ENCODE peak calls at places on chromosome 9, in nine cellular contexts. One of them, this sample, is unnamed.

GRCh38 chr9:95138474-95138873 is 179.0 kb downstream of the FANCC start:
- DNase-seq in HCT116: no peak
- DNase-seq in colonic mucosa: no peak
- DNase-seq in GM12865: no peak
- DNase-seq in HL-60: no peak
- DNase-seq in psoas muscle: peak; percentile 88
- DNase-seq in hepatocyte: no peak
- DNase-seq in D721Med: no peak
- DNase-seq in OCI-LY7: no peak
- DNase-seq in this sample: no peak

GRCh38 chr9:33082538-33083326 is 6.3 kb upstream of the SMU1 start:
- DNase-seq in HCT116: no peak
- DNase-seq in colonic mucosa: no peak
- DNase-seq in GM12865: peak; percentile 36
- DNase-seq in HL-60: peak; percentile 17
- DNase-seq in psoas muscle: peak; percentile 34
- DNase-seq in hepatocyte: no peak
- DNase-seq in D721Med: no peak
- DNase-seq in OCI-LY7: no peak
- DNase-seq in this sample: no peak

GRCh38 chr9:133891741-133892140 is 100.4 kb downstream of the VAV2 start:
- DNase-seq in HCT116: no peak
- DNase-seq in colonic mucosa: no peak
- DNase-seq in GM12865: no peak
- DNase-seq in HL-60: no peak
- DNase-seq in psoas muscle: no peak
- DNase-seq in hepatocyte: no peak
- DNase-seq in D721Med: no peak
- DNase-seq in OCI-LY7: no peak
- DNase-seq in this sample: no peak

GRCh38 chr9:18012170-18012569 is 433.3 kb downstream of the SH3GL2 start:
- DNase-seq in HCT116: no peak
- DNase-seq in colonic mucosa: no peak
- DNase-seq in GM12865: no peak
- DNase-seq in HL-60: no peak
- DNase-seq in psoas muscle: no peak
- DNase-seq in hepatocyte: no peak
- DNase-seq in D721Med: no peak
- DNase-seq in OCI-LY7: no peak
- DNase-seq in this sample: no peak

GRCh38 chr9:93955356-93956182 is 414 bp upstream of the BARX1 start:
- DNase-seq in HCT116: no peak
- DNase-seq in colonic mucosa: no peak
- DNase-seq in GM12865: no peak
- DNase-seq in HL-60: no peak
- DNase-seq in psoas muscle: no peak
- DNase-seq in hepatocyte: no peak
- DNase-seq in D721Med: no peak
- DNase-seq in OCI-LY7: no peak
- DNase-seq in this sample: no peak

GRCh38 chr9:16062542-16063240 is 509.8 kb downstream of the CCDC171 start:
- DNase-seq in HCT116: peak; percentile 6
- DNase-seq in colonic mucosa: no peak
- DNase-seq in GM12865: peak; percentile 17
- DNase-seq in HL-60: no peak
- DNase-seq in psoas muscle: no peak
- DNase-seq in hepatocyte: no peak
- DNase-seq in D721Med: no peak
- DNase-seq in OCI-LY7: no peak
- DNase-seq in this sample: peak; percentile 67

GRCh38 chr9:134190232-134191121 is 26.1 kb upstream of the RNU6ATAC start:
- DNase-seq in HCT116: no peak
- DNase-seq in colonic mucosa: no peak
- DNase-seq in GM12865: no peak
- DNase-seq in HL-60: no peak
- DNase-seq in psoas muscle: peak; percentile 77
- DNase-seq in hepatocyte: no peak
- DNase-seq in D721Med: peak; percentile 7
- DNase-seq in OCI-LY7: no peak
- DNase-seq in this sample: no peak

GRCh38 chr9:130276955-130277354 is 11.4 kb downstream of the HMCN2 start:
- DNase-seq in HCT116: no peak
- DNase-seq in colonic mucosa: no peak
- DNase-seq in GM12865: peak; percentile 46
- DNase-seq in HL-60: no peak
- DNase-seq in psoas muscle: peak; percentile 79
- DNase-seq in hepatocyte: no peak
- DNase-seq in D721Med: no peak
- DNase-seq in OCI-LY7: no peak
- DNase-seq in this sample: no peak

GRCh38 chr9:113541019-113541900 is 77.7 kb downstream of the RGS3 start:
- DNase-seq in HCT116: peak; percentile 54
- DNase-seq in colonic mucosa: peak; percentile 74
- DNase-seq in GM12865: no peak
- DNase-seq in HL-60: no peak
- DNase-seq in psoas muscle: no peak
- DNase-seq in hepatocyte: peak; percentile 74
- DNase-seq in D721Med: no peak
- DNase-seq in OCI-LY7: peak; percentile 52
- DNase-seq in this sample: peak; percentile 28

GRCh38 chr9:84953797-84954695 is 284.5 kb downstream of the NTRK2 start:
- DNase-seq in HCT116: peak; percentile 48
- DNase-seq in colonic mucosa: peak; percentile 86
- DNase-seq in GM12865: peak; percentile 72
- DNase-seq in HL-60: peak; percentile 18
- DNase-seq in psoas muscle: peak; percentile 86
- DNase-seq in hepatocyte: peak; percentile 88
- DNase-seq in D721Med: peak; percentile 33
- DNase-seq in OCI-LY7: peak; percentile 32
- DNase-seq in this sample: peak; percentile 77

GRCh38 chr9:94920439-94920951 is 194.0 kb downstream of the AOPEP start:
- DNase-seq in HCT116: no peak
- DNase-seq in colonic mucosa: no peak
- DNase-seq in GM12865: no peak
- DNase-seq in HL-60: no peak
- DNase-seq in psoas muscle: peak; percentile 72
- DNase-seq in hepatocyte: peak; percentile 55
- DNase-seq in D721Med: no peak
- DNase-seq in OCI-LY7: no peak
- DNase-seq in this sample: no peak

GRCh38 chr9:79567671-79568098 is 4.1 kb upstream of the TLE4 start:
- DNase-seq in HCT116: no peak
- DNase-seq in colonic mucosa: no peak
- DNase-seq in GM12865: no peak
- DNase-seq in HL-60: no peak
- DNase-seq in psoas muscle: no peak
- DNase-seq in hepatocyte: no peak
- DNase-seq in D721Med: no peak
- DNase-seq in OCI-LY7: peak; percentile 9
- DNase-seq in this sample: no peak

GRCh38 chr9:36642817-36643216 is 70.1 kb downstream of the MELK start:
- DNase-seq in HCT116: no peak
- DNase-seq in colonic mucosa: no peak
- DNase-seq in GM12865: no peak
- DNase-seq in HL-60: no peak
- DNase-seq in psoas muscle: no peak
- DNase-seq in hepatocyte: no peak
- DNase-seq in D721Med: no peak
- DNase-seq in OCI-LY7: no peak
- DNase-seq in this sample: no peak

GRCh38 chr9:36640982-36641381 is 68.3 kb downstream of the MELK start:
- DNase-seq in HCT116: no peak
- DNase-seq in colonic mucosa: no peak
- DNase-seq in GM12865: peak; percentile 46
- DNase-seq in HL-60: no peak
- DNase-seq in psoas muscle: no peak
- DNase-seq in hepatocyte: no peak
- DNase-seq in D721Med: no peak
- DNase-seq in OCI-LY7: peak; percentile 67
- DNase-seq in this sample: no peak

GRCh38 chr9:36632892-36633291 is 60.2 kb downstream of the MELK start:
- DNase-seq in HCT116: peak; percentile 7
- DNase-seq in colonic mucosa: no peak
- DNase-seq in GM12865: peak; percentile 34
- DNase-seq in HL-60: no peak
- DNase-seq in psoas muscle: no peak
- DNase-seq in hepatocyte: peak; percentile 40
- DNase-seq in D721Med: no peak
- DNase-seq in OCI-LY7: peak; percentile 50
- DNase-seq in this sample: no peak

DNA sequence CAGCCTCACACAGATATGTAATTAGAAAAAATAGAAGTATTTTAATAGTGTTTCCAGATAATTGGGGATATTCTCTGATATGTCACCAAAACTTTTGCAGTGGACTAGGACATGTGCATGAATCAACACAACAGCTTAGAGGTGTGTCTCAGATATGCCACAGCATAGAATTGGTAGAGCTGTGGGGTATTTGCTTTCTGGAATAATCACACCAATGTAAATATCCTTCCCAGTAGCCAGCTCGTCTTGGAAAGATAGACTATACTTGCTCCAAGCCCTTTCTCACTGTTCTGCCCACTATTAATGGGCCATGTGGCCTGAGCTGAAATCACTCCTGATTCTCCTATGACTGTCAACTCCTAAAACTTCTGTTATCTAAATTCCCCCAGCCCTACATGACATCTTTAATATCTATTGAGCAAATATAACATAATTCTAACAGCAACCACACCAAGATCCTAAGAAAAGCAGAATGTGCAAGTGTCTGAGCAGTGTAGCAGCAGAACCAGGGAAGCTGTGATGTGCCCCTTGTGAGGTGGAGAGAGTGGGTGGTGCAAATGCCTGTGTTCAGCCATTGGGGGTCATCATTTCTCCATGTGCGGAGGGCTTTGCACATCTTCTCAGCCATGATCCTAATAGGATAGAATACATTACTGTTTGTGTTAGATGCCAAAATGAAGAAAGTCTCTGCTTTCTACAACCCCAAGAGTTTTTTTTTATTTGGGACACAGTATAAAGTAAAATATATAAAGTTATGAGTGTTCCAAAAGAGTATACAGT is 65.0 kb downstream of the MELK start:
- DNase-seq in HCT116: no peak
- DNase-seq in colonic mucosa: no peak
- DNase-seq in GM12865: no peak
- DNase-seq in HL-60: no peak
- DNase-seq in psoas muscle: no peak
- DNase-seq in hepatocyte: no peak
- DNase-seq in D721Med: no peak
- DNase-seq in OCI-LY7: peak; percentile 45
- DNase-seq in this sample: no peak
- TF ChIP-seq CTCF in HCT116: no peak
- TF ChIP-seq CTCF in colonic mucosa: no peak
- TF ChIP-seq CTCF in GM12865: no peak
- TF ChIP-seq CTCF in HL-60: no peak
- TF ChIP-seq CTCF in psoas muscle: no peak
- TF ChIP-seq CTCF in hepatocyte: no peak
- TF ChIP-seq CTCF in D721Med: peak; percentile 23
- TF ChIP-seq CTCF in OCI-LY7: peak; percentile 66
- TF ChIP-seq CTCF in this sample: no peak

DNA sequence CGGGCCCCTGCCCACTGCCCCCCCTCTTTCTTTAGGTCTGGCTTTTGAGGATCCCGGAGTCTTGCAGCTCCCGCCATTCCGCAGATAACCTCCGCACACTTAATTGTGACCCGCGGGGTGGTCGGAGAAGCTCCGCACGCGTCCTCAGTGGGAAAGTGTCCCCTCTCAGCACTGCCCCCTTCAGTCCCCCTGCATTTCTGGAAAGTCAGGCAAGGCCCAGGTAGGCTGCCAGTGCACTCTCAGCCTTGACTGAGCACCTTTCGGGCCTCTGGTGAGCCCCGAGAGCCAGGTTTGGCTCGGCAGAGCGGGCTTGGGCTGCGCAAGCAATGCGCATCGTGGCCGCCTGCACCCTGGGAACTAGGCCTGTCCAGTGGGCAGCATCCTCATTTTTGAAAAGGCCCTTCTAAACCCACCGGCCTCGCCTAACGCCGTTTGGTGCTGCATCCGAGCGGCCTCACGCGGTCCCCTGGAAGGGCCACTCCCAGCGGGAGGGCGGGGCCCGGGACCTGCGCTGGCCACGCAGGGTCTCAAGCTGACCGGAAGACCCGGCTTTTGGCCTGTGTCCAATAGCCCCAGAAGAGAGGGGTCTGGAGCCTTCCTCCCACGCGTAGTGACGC is 6.7 kb upstream of the DMRT3 start:
- DNase-seq in HCT116: no peak
- DNase-seq in colonic mucosa: no peak
- DNase-seq in GM12865: no peak
- DNase-seq in HL-60: no peak
- DNase-seq in psoas muscle: no peak
- DNase-seq in hepatocyte: no peak
- DNase-seq in D721Med: no peak
- DNase-seq in OCI-LY7: no peak
- DNase-seq in this sample: no peak
- TF ChIP-seq CTCF in HCT116: no peak
- TF ChIP-seq CTCF in colonic mucosa: no peak
- TF ChIP-seq CTCF in GM12865: no peak
- TF ChIP-seq CTCF in HL-60: no peak
- TF ChIP-seq CTCF in psoas muscle: no peak
- TF ChIP-seq CTCF in hepatocyte: no peak
- TF ChIP-seq CTCF in D721Med: no peak
- TF ChIP-seq CTCF in OCI-LY7: no peak
- TF ChIP-seq CTCF in this sample: no peak

GRCh38 chr9:124792257-124792975 is 15.5 kb downstream of the OLFML2A start:
- DNase-seq in HCT116: no peak
- DNase-seq in colonic mucosa: no peak
- DNase-seq in GM12865: no peak
- DNase-seq in HL-60: no peak
- DNase-seq in psoas muscle: no peak
- DNase-seq in hepatocyte: no peak
- DNase-seq in D721Med: no peak
- DNase-seq in OCI-LY7: no peak
- DNase-seq in this sample: no peak
- TF ChIP-seq CTCF in HCT116: no peak
- TF ChIP-seq CTCF in colonic mucosa: no peak
- TF ChIP-seq CTCF in GM12865: no peak
- TF ChIP-seq CTCF in HL-60: no peak
- TF ChIP-seq CTCF in psoas muscle: no peak
- TF ChIP-seq CTCF in hepatocyte: no peak
- TF ChIP-seq CTCF in D721Med: no peak
- TF ChIP-seq CTCF in OCI-LY7: no peak
- TF ChIP-seq CTCF in this sample: no peak

DNA sequence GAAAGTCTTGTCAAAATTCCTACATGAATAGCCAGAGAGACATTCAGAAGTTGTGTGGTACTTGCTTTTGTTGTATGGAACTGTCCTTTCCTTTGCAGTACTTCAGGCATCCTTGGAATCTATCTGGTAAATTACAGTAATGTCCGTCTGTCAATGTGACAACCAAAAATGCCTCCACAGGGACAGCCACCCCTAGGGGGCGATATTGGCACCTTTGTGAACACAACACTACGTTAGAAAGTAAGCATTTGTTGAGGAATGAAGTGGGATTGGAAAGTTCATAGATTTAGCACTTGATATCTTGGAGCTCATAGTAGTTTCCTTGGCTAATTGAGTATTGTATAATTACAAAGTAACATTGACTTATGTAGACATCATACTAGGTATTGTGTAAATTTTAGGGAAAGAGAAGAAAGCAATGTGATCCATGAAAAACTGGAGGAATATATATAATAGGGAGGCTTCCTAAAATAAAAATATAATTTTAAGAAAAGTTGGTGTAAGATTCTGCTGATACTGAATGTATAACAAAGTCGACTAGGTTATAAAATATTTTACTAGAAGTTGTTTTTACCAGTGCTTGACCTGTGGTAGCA is 32.7 kb downstream of the TMEFF1 start:
- DNase-seq in HCT116: peak; percentile 61
- DNase-seq in colonic mucosa: peak; percentile 75
- DNase-seq in GM12865: peak; percentile 73
- DNase-seq in HL-60: peak; percentile 17
- DNase-seq in psoas muscle: peak; percentile 80
- DNase-seq in hepatocyte: peak; percentile 62
- DNase-seq in D721Med: peak; percentile 17
- DNase-seq in OCI-LY7: peak; percentile 75
- DNase-seq in this sample: peak; percentile 81
- TF ChIP-seq CTCF in HCT116: peak; percentile 65
- TF ChIP-seq CTCF in colonic mucosa: peak; percentile 49
- TF ChIP-seq CTCF in GM12865: peak; percentile 83
- TF ChIP-seq CTCF in HL-60: peak; percentile 82
- TF ChIP-seq CTCF in psoas muscle: peak; percentile 71
- TF ChIP-seq CTCF in hepatocyte: peak; percentile 42
- TF ChIP-seq CTCF in D721Med: peak; percentile 42
- TF ChIP-seq CTCF in OCI-LY7: peak; percentile 99
- TF ChIP-seq CTCF in this sample: peak; percentile 45

This sample was measured in Calu3.